ENCODE peak calls at places on chromosomes 12 and 14, in nine cellular contexts. E is uterus, O is RWPE2, F is IMR-90, B is ovary, R is transverse colon, I is A673, Z is right lobe of liver, H is heart right ventricle. M is an unnamed sample.

GRCh38 chr14:81453166-81453766 is 53.1 kb upstream of the STON2 start:
- DNase-seq in H (peak; percentile 51), E (peak; percentile 41), R (peak; percentile 62), F (peak; percentile 43), I (peak; percentile 66), Z (peak; percentile 60), O (no peak), B (peak; percentile 60), M (peak; percentile 63)

GRCh38 chr12:122126713-122127597 is 47.1 kb downstream of the IL31 start:
- DNase-seq in H (no peak), F (no peak), O (no peak), I (no peak), E (no peak), Z (peak; percentile 86), R (no peak), B (no peak), M (no peak)

GRCh38 chr12:41224066-41224465 is 35.9 kb downstream of the PDZRN4 start:
- DNase-seq in O (no peak), R (no peak), B (no peak), Z (no peak), F (no peak), H (no peak), I (no peak), E (no peak), M (no peak)

GRCh38 chr12:120474092-120474960 is 4.8 kb upstream of the SRSF9 start:
- DNase-seq in H (no peak), E (peak; percentile 35), B (no peak), R (no peak), F (peak; percentile 80), Z (no peak), O (peak; percentile 85), I (peak; percentile 42), M (no peak)

GRCh38 chr12:64916431-64916830 is 92.0 kb downstream of the TBC1D30 start:
- DNase-seq in F (no peak), E (no peak), Z (no peak), H (no peak), R (no peak), O (no peak), B (no peak), I (no peak), M (no peak)

GRCh38 chr12:26524862-26525465 is 308.0 kb downstream of the ITPR2 start:
- DNase-seq in H (no peak), O (no peak), Z (no peak), E (no peak), B (no peak), F (peak; percentile 28), R (peak; percentile 10), I (peak; percentile 24), M (peak; percentile 26)

GRCh38 chr14:64293976-64294671 is at the start of gene ESR2:
- DNase-seq in O (no peak), R (peak; percentile 37), Z (no peak), H (no peak), E (peak; percentile 14), F (peak; percentile 36), I (peak; percentile 56), B (peak; percentile 61), M (peak; percentile 67)

GRCh38 chr12:39064712-39065111 is 159.3 kb upstream of the CPNE8 start:
- DNase-seq in Z (no peak), E (no peak), H (no peak), I (no peak), O (no peak), B (no peak), F (no peak), R (no peak), M (no peak)

GRCh38 chr12:8018666-8019581 is 13.6 kb upstream of the FOXJ2 start:
- DNase-seq in O (no peak), B (no peak), H (no peak), F (no peak), I (peak; percentile 73), R (no peak), Z (no peak), E (no peak), M (peak; percentile 91)

GRCh38 chr14:99191663-99192621 is 80.1 kb downstream of the BCL11B start:
- DNase-seq in I (peak; percentile 81), O (no peak), B (peak; percentile 71), F (peak; percentile 13), H (peak; percentile 67), Z (peak; percentile 80), R (peak; percentile 52), E (peak; percentile 67), M (no peak)

GRCh38 chr12:34297126-34297789 is 275.0 kb downstream of the ALG10 start:
- DNase-seq in I (no peak), R (no peak), O (no peak), F (no peak), Z (no peak), E (no peak), B (peak; percentile 4), H (no peak), M (no peak)

GRCh38 chr12:111842556-111843396 is 748 bp downstream of the MAPKAPK5 start:
- DNase-seq in I (peak; percentile 29), R (peak; percentile 75), B (no peak), O (no peak), H (no peak), F (no peak), Z (peak; percentile 60), E (no peak), M (no peak)

DNA sequence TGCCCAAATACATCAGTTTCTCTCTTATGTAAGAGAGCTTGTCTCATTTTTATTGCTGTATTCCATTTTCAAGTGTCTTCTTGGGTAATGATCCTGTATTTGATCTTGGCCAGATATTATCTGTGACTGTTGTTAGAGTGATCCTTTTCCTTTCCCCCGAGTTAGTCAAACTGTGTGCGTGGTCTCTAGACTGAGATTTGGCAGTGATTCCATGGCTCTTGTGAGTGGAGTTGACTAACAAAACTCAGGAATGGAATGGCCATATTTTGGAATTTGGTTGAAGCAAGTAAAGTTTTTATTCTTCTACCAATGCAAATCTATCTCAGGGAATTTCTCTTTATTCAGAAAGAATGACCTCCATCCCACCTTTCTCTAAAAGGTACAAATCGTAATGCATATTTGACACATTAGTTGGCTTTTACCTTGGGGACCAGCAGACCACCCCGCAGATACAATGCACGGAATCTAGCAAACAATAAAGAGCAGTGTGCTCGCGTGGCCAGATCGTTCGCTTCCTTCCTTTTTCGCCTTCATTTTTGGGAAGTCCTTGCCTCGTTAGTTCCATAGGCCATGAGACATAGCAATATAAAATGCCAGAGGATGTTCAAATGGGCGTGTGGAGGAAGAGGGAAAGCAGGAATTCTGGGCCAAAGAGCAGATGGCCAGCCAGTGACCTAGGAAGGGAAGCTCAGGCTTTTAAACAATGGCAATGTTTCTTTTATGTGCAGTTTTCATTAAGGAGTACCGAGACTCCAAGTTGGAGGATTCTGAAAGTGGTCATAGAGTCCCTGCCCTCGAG is 24.4 kb downstream of the ETV6 start:
- DNase-seq in O (no peak), R (no peak), B (no peak), I (no peak), Z (no peak), E (no peak), H (no peak), F (peak; percentile 33), M (no peak)
- H3K4me3 ChIP-seq in O (no peak overlapping the region), R (no peak overlapping the region), B (no peak overlapping the region), I (no peak overlapping the region), Z (no peak overlapping the region), E (no peak overlapping the region), H (no peak overlapping the region), F (no peak overlapping the region), M (no peak overlapping the region)

GRCh38 chr12:93979189-93979588 is 169.2 kb upstream of the PLXNC1 start:
- DNase-seq in B (no peak), R (peak; percentile 26), H (peak; percentile 19), F (peak; percentile 38), O (no peak), Z (no peak), I (no peak), E (no peak), M (no peak)
- TF ChIP-seq CTCF in B (no peak), R (peak; percentile 68), H (peak; percentile 57), F (peak; percentile 54), O (peak; percentile 13), Z (peak; percentile 66), I (peak; percentile 48), E (peak; percentile 38), M (peak; percentile 40)

GRCh38 chr12:105347486-105347885 is 17.0 kb downstream of the C12orf75 start:
- DNase-seq in B (no peak), H (no peak), O (no peak), Z (no peak), E (no peak), F (no peak), R (no peak), I (peak; percentile 14), M (peak; percentile 53)
- H3K27ac ChIP-seq in B (no peak overlapping the region), H (no peak overlapping the region), O (no peak overlapping the region), Z (no peak overlapping the region), E (no peak overlapping the region), F (no peak overlapping the region), R (no peak overlapping the region), I (no peak overlapping the region), M (no peak overlapping the region)

DNA sequence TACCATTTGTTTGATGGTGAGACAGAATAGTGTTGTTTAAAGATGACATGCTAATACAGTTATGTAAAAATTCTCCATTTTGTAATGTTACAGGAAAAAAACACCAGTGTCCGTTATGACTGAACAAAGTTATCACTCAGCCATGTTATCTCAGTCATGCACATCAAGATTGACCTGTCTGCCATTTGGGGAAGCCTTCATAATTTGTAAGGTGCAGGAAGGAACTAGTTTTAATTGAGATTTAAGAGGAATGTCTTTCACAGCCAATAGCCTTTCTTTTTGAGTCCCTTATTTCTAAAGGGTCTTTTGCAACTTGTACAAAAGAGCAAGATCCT is 432.2 kb downstream of the RAD51B start:
- DNase-seq in H (no peak), B (no peak), I (no peak), E (no peak), O (no peak), R (no peak), Z (no peak), F (no peak), M (no peak)
- H3K4me3 ChIP-seq in H (no peak overlapping the region), B (no peak overlapping the region), I (no peak overlapping the region), E (no peak overlapping the region), O (no peak overlapping the region), R (no peak overlapping the region), Z (no peak overlapping the region), F (no peak overlapping the region), M (no peak overlapping the region)

DNA sequence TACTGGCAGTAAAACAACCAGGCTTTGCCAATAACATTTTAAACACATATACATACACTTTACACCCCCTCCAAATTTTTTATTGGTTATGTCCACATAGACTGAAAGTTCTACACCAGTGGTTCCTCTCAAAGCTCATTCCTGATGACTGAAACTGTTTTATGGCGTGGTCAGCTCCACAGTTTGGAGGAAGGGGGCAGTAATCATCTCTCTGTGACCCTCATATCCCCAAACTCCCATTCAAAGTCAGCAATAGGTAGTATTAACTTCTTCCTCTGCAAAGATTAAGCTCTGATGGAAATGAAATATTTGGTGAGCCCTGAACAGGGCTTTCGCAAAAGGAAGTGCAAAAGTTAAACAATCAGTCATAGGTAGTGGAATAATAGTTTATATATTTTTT is 55.3 kb upstream of the DAAM1 start:
- DNase-seq in Z (no peak), E (no peak), O (no peak), H (no peak), F (no peak), I (no peak), R (no peak), B (no peak), M (no peak)
- TF ChIP-seq CTCF in Z (no peak), E (peak; percentile 26), O (peak; percentile 27), H (peak; percentile 8), F (peak; percentile 22), I (no peak), R (no peak), B (no peak), M (peak; percentile 35)